ENCODE peak calls at places on chromosomes 16 and 17, in five cellular contexts. X, W, J, K and A are unnamed samples.

GRCh38 chr17:41885733-41886132 is 20.5 kb upstream of the KLHL11 start:
- ATAC-seq in X (no peak), W (no peak), J (peak), K (no peak), A (no peak)

GRCh38 chr17:3916013-3916696 is at the start of gene P2RX1:
- ATAC-seq in X (peak), W (peak), J (no peak), K (peak), A (peak)

GRCh38 chr17:58005728-58006562 is 1.1 kb downstream of the SRSF1 start:
- ATAC-seq in X (no peak), W (no peak), J (no peak), K (no peak), A (no peak)

GRCh38 chr17:35052240-35052608 is 11.3 kb downstream of the RFFL start:
- ATAC-seq in X (no peak), W (no peak), J (no peak), K (no peak), A (peak)

GRCh38 chr17:57124053-57124452 is 39.0 kb downstream of the AKAP1 start:
- ATAC-seq in X (no peak), W (no peak), J (no peak), K (no peak), A (no peak)

GRCh38 chr16:525520-526180 is 1.9 kb upstream of the CAPN15 start:
- ATAC-seq in X (no peak), W (no peak), J (no peak), K (peak), A (peak)

GRCh38 chr17:81142301-81143199 is 22.8 kb upstream of the PVALEF start:
- ATAC-seq in X (peak), W (peak), J (peak), K (peak), A (peak)

GRCh38 chr16:49281843-49282642 is 405 bp upstream of the CBLN1 start:
- ATAC-seq in X (peak), W (peak), J (no peak), K (peak), A (peak)

GRCh38 chr16:75081179-75081859 is 35.3 kb downstream of the LDHD start:
- ATAC-seq in X (no peak), W (no peak), J (no peak), K (no peak), A (no peak)

GRCh38 chr17:31595666-31596381 is 204.3 kb downstream of the RAB11FIP4 start:
- ATAC-seq in X (no peak), W (peak), J (peak), K (no peak), A (no peak)

GRCh38 chr17:41786227-41787020 is at the start of gene JUP:
- ATAC-seq in X (peak), W (peak), J (peak), K (peak), A (peak)

GRCh38 chr17:81902023-81902652 is at the start of gene NPB:
- ATAC-seq in X (peak), W (peak), J (peak), K (peak), A (peak)

GRCh38 chr17:67431210-67432015 is 54.3 kb downstream of the PITPNC1 start:
- ATAC-seq in X (no peak), W (no peak), J (no peak), K (peak), A (peak)

GRCh38 chr17:81733507-81734404 is 21.7 kb downstream of the SLC25A10 start:
- ATAC-seq in X (peak), W (peak), J (peak), K (peak), A (peak)

GRCh38 chr16:3954411-3954921 is 74.0 kb upstream of the CREBBP start:
- ATAC-seq in X (no peak), W (no peak), J (peak), K (no peak), A (no peak)

GRCh38 chr16:2710021-2710710 is 9.9 kb downstream of the PRSS27 start:
- ATAC-seq in X (no peak), W (no peak), J (no peak), K (no peak), A (peak)

GRCh38 chr16:23509763-23510153 is 536 bp downstream of the GGA2 start:
- ATAC-seq in X (peak), W (peak), J (peak), K (peak), A (peak)

GRCh38 chr17:35896011-35896587 is 15.9 kb upstream of the CCL5 start:
- ATAC-seq in X (peak), W (no peak), J (no peak), K (peak), A (peak)

GRCh38 chr16:29686740-29687327 is 7.9 kb downstream of the QPRT start:
- ATAC-seq in X (no peak), W (no peak), J (no peak), K (no peak), A (no peak)

GRCh38 chr16:23959801-23960072 is 124.0 kb downstream of the PRKCB start:
- ATAC-seq in X (no peak), W (no peak), J (no peak), K (no peak), A (no peak)

GRCh38 chr17:8164815-8165131 is 2.0 kb upstream of the VAMP2 start:
- ATAC-seq in X (no peak), W (no peak), J (no peak), K (no peak), A (no peak)